ENCODE peak calls at places on chromosome 11, in six cellular contexts. One of them, this sample, is unnamed.

GRCh38 chr11:38160433-38160832 is 1562.4 kb upstream of the RAG2 start:
- DNase-seq in HFFc6: no peak
- DNase-seq in endothelial cell: no peak
- DNase-seq in GM10248: no peak
- DNase-seq in WTC11: no peak
- DNase-seq in PC-9: no peak
- DNase-seq in this sample: no peak

GRCh38 chr11:63534895-63535461 is 1.6 kb upstream of the PLAAT4 start:
- DNase-seq in HFFc6: no peak
- DNase-seq in endothelial cell: no peak
- DNase-seq in GM10248: peak; percentile 45
- DNase-seq in WTC11: no peak
- DNase-seq in PC-9: no peak
- DNase-seq in this sample: no peak

GRCh38 chr11:64032050-64032449 is 3.7 kb upstream of the FLRT1 start:
- DNase-seq in HFFc6: peak; percentile 8
- DNase-seq in endothelial cell: no peak
- DNase-seq in GM10248: no peak
- DNase-seq in WTC11: no peak
- DNase-seq in PC-9: no peak
- DNase-seq in this sample: no peak

GRCh38 chr11:13923182-13923581 is 39.3 kb upstream of the SPON1 start:
- DNase-seq in HFFc6: no peak
- DNase-seq in endothelial cell: no peak
- DNase-seq in GM10248: no peak
- DNase-seq in WTC11: no peak
- DNase-seq in PC-9: peak; percentile 24
- DNase-seq in this sample: no peak

GRCh38 chr11:12832828-12833227 is 158.6 kb downstream of the TEAD1 start:
- DNase-seq in HFFc6: no peak
- DNase-seq in endothelial cell: no peak
- DNase-seq in GM10248: no peak
- DNase-seq in WTC11: no peak
- DNase-seq in PC-9: no peak
- DNase-seq in this sample: no peak

GRCh38 chr11:70825893-70826540 is 426.4 kb downstream of the SHANK2 start:
- DNase-seq in HFFc6: no peak
- DNase-seq in endothelial cell: no peak
- DNase-seq in GM10248: no peak
- DNase-seq in WTC11: no peak
- DNase-seq in PC-9: no peak
- DNase-seq in this sample: no peak

GRCh38 chr11:12723410-12724297 is 49.4 kb downstream of the TEAD1 start:
- DNase-seq in HFFc6: no peak
- DNase-seq in endothelial cell: no peak
- DNase-seq in GM10248: no peak
- DNase-seq in WTC11: no peak
- DNase-seq in PC-9: peak; percentile 48
- DNase-seq in this sample: no peak

GRCh38 chr11:560305-561147 is at the start of the genes LMNTD2 and RASSF7:
- DNase-seq in HFFc6: peak; percentile 56
- DNase-seq in endothelial cell: peak; percentile 96
- DNase-seq in GM10248: peak; percentile 99
- DNase-seq in WTC11: peak; percentile 96
- DNase-seq in PC-9: peak; percentile 89
- DNase-seq in this sample: peak; percentile 96

GRCh38 chr11:64571410-64572091 is 19.5 kb upstream of the SLC22A12 start:
- DNase-seq in HFFc6: no peak
- DNase-seq in endothelial cell: no peak
- DNase-seq in GM10248: no peak
- DNase-seq in WTC11: peak; percentile 53
- DNase-seq in PC-9: peak; percentile 86
- DNase-seq in this sample: no peak

GRCh38 chr11:34916014-34916809 is at the start of the genes APIP and PDHX:
- DNase-seq in HFFc6: peak; percentile 97
- DNase-seq in endothelial cell: peak; percentile 100
- DNase-seq in GM10248: peak; percentile 99
- DNase-seq in WTC11: peak; percentile 100
- DNase-seq in PC-9: peak; percentile 99
- DNase-seq in this sample: peak; percentile 100

GRCh38 chr11:102940714-102941588 is 14.6 kb downstream of the MMP13 start:
- DNase-seq in HFFc6: peak; percentile 69
- DNase-seq in endothelial cell: peak; percentile 44
- DNase-seq in GM10248: peak; percentile 65
- DNase-seq in WTC11: peak; percentile 47
- DNase-seq in PC-9: peak; percentile 43
- DNase-seq in this sample: no peak

DNA sequence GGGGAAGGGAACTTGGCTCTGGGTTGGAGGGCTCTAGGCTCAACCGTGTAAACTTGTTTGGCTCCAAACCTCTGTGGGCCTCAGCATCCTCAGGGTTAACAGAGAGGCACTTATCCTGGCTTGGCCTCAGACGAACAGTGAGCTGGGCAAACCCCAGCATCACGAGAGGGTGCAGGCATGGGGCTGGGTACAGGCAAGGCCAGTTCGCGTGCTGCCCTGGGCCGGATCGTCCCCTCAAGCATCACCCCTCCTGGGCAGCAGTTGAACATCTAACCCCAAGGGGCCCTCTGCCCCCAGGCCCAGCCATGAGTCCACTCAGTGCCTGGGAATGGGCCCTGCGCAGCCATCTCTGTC is 1.9 kb downstream of the EHBP1L1 start:
- DNase-seq in HFFc6: no peak
- DNase-seq in endothelial cell: no peak
- DNase-seq in GM10248: no peak
- DNase-seq in WTC11: no peak
- DNase-seq in PC-9: no peak
- DNase-seq in this sample: no peak
- TF ChIP-seq CTCF in HFFc6: no peak
- TF ChIP-seq CTCF in endothelial cell: no peak
- TF ChIP-seq CTCF in GM10248: no peak
- TF ChIP-seq CTCF in WTC11: no peak
- TF ChIP-seq CTCF in PC-9: no peak
- TF ChIP-seq CTCF in this sample: no peak

GRCh38 chr11:125464266-125464662 is 31.8 kb downstream of the FEZ1 start:
- DNase-seq in HFFc6: no peak
- DNase-seq in endothelial cell: no peak
- DNase-seq in GM10248: no peak
- DNase-seq in WTC11: no peak
- DNase-seq in PC-9: no peak
- DNase-seq in this sample: no peak
- TF ChIP-seq CTCF in HFFc6: no peak
- TF ChIP-seq CTCF in endothelial cell: no peak
- TF ChIP-seq CTCF in GM10248: no peak
- TF ChIP-seq CTCF in WTC11: no peak
- TF ChIP-seq CTCF in PC-9: no peak
- TF ChIP-seq CTCF in this sample: no peak

DNA sequence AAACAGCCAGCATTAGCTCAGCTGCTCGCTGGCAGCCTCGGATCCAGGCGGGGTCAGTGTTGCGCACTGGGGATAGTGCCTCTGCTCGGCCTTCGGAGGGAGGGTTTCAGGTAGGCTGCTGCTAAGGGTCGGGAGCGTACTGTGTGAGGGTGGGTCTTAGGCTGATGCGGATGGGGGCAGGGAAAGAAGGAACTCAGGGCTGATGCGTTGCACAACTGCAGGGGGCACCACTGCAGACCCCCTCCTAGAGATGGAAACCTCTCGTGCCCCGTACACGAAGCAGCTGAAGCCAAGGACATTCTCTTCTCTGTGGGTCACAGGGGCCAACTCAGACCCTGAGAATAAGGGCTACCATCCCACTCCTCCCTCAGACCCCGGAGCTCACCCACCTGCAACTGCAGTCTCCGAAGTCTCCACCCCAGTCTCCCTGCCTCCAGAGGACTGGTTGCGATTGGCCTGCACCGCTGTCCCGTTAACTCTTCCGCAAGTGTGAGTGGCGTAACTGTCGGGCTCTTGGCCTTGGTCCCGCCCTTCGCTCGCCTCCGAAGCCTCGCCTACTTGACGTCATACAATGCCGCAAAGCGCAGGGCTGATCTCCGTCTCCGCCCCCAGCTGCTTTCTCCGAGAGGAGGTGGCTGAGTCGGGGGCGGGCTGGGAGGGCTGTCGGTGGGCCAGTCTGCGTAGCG is at the start of gene KBTBD3:
- DNase-seq in HFFc6: peak; percentile 99
- DNase-seq in endothelial cell: peak; percentile 95
- DNase-seq in GM10248: peak; percentile 93
- DNase-seq in WTC11: peak; percentile 99
- DNase-seq in PC-9: peak; percentile 98
- DNase-seq in this sample: peak; percentile 98
- TF ChIP-seq CTCF in HFFc6: peak; percentile 63
- TF ChIP-seq CTCF in endothelial cell: no peak
- TF ChIP-seq CTCF in GM10248: peak; percentile 37
- TF ChIP-seq CTCF in WTC11: no peak
- TF ChIP-seq CTCF in PC-9: peak; percentile 56
- TF ChIP-seq CTCF in this sample: peak; percentile 20

DNA sequence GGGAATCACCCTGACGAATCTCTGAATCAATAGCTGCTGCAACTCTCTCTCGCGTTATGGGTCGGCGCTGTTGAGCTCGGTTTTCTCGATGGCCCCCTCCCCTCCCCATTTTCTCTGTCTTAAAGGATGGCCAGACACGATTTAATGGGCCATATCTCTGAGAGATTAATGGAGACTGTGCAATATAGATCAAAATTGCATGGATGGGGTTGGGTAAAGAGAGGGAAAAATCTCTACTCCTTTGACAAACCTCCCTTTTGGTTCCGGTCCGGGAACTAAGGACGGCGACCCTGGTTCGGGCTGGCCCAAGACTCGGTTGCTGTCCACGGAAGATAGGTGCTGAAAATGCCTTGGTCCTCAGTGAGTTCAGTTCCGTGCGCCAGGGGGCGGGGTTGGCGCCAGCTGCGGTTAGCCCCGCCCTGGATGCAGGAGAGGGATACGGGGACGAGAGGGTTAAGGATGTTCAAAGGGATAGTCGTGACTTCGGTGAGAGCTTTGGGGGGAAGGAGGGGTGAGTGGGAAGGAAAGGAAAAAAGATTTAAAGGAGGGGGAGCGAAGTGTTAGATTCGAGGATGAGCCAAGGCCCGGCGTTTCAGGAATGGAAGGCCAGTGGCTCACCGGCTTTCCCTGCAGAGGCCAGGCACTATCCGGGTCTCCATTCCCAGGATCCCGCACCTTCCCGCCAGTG is 103.6 kb upstream of the HSD17B12 start:
- DNase-seq in HFFc6: peak; percentile 34
- DNase-seq in endothelial cell: peak; percentile 75
- DNase-seq in GM10248: peak; percentile 48
- DNase-seq in WTC11: peak; percentile 92
- DNase-seq in PC-9: peak; percentile 8
- DNase-seq in this sample: peak; percentile 63
- TF ChIP-seq CTCF in HFFc6: peak; percentile 69
- TF ChIP-seq CTCF in endothelial cell: peak; percentile 44
- TF ChIP-seq CTCF in GM10248: no peak
- TF ChIP-seq CTCF in WTC11: peak; percentile 16
- TF ChIP-seq CTCF in PC-9: no peak
- TF ChIP-seq CTCF in this sample: peak; percentile 38

GRCh38 chr11:67351275-67352005 is 1.9 kb downstream of the POLD4 start:
- DNase-seq in HFFc6: peak; percentile 48
- DNase-seq in endothelial cell: no peak
- DNase-seq in GM10248: peak; percentile 78
- DNase-seq in WTC11: peak; percentile 62
- DNase-seq in PC-9: peak; percentile 72
- DNase-seq in this sample: peak; percentile 58
- TF ChIP-seq CTCF in HFFc6: peak; percentile 97
- TF ChIP-seq CTCF in endothelial cell: peak; percentile 88
- TF ChIP-seq CTCF in GM10248: peak; percentile 94
- TF ChIP-seq CTCF in WTC11: peak; percentile 92
- TF ChIP-seq CTCF in PC-9: peak; percentile 96
- TF ChIP-seq CTCF in this sample: peak; percentile 93

GRCh38 chr11:57402188-57403066 is 12.0 kb upstream of the PRG2 start:
- DNase-seq in HFFc6: no peak
- DNase-seq in endothelial cell: no peak
- DNase-seq in GM10248: no peak
- DNase-seq in WTC11: no peak
- DNase-seq in PC-9: peak; percentile 64
- DNase-seq in this sample: no peak

GRCh38 chr11:57405271-57405890 is 14.9 kb upstream of the PRG2 start:
- DNase-seq in HFFc6: no peak
- DNase-seq in endothelial cell: no peak
- DNase-seq in GM10248: no peak
- DNase-seq in WTC11: no peak
- DNase-seq in PC-9: no peak
- DNase-seq in this sample: no peak

GRCh38 chr11:57399928-57400578 is 9.6 kb upstream of the PRG2 start:
- DNase-seq in HFFc6: no peak
- DNase-seq in endothelial cell: no peak
- DNase-seq in GM10248: no peak
- DNase-seq in WTC11: no peak
- DNase-seq in PC-9: no peak
- DNase-seq in this sample: no peak

GRCh38 chr11:57406337-57406904 is 16.0 kb upstream of the PRG2 start:
- DNase-seq in HFFc6: no peak
- DNase-seq in endothelial cell: no peak
- DNase-seq in GM10248: peak; percentile 60
- DNase-seq in WTC11: no peak
- DNase-seq in PC-9: no peak
- DNase-seq in this sample: no peak

GRCh38 chr11:57403176-57404147 is 13.0 kb upstream of the PRG2 start:
- DNase-seq in HFFc6: no peak
- DNase-seq in endothelial cell: no peak
- DNase-seq in GM10248: no peak
- DNase-seq in WTC11: no peak
- DNase-seq in PC-9: no peak
- DNase-seq in this sample: no peak
- TF ChIP-seq CTCF in HFFc6: no peak
- TF ChIP-seq CTCF in endothelial cell: no peak
- TF ChIP-seq CTCF in GM10248: no peak
- TF ChIP-seq CTCF in WTC11: no peak
- TF ChIP-seq CTCF in PC-9: no peak
- TF ChIP-seq CTCF in this sample: no peak

DNA sequence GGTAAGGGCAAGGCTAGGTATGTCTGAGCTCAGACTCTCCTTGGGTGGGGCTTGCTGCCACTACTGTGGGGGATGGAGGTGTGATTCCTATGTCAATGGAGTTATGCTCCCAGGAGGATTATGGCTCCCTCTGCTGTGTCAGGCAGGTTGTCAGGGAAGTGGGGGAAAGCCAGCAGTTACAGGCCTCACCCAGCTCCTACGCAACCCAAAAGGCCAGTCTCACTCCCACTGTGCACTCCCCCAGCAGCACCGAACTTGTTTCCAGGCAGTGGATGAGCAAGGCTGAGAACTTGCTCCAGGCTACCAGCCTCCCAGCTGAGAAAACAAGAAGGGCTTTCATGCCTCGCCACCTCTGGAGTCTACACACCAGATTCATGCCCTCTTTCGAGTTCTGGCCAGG is 18.2 kb downstream of the C11orf91 start:
- DNase-seq in HFFc6: no peak
- DNase-seq in endothelial cell: no peak
- DNase-seq in GM10248: no peak
- DNase-seq in WTC11: no peak
- DNase-seq in PC-9: peak; percentile 29
- DNase-seq in this sample: no peak
- TF ChIP-seq CTCF in HFFc6: peak; percentile 56
- TF ChIP-seq CTCF in endothelial cell: no peak
- TF ChIP-seq CTCF in GM10248: no peak
- TF ChIP-seq CTCF in WTC11: no peak
- TF ChIP-seq CTCF in PC-9: peak; percentile 47
- TF ChIP-seq CTCF in this sample: no peak

This sample was measured in glutamatergic neuron.